ENCODE peak calls at places on chromosomes 12 and 14, in eight cellular contexts. S is astrocyte of the spinal cord, M is GM12865, V is breast epithelium, P is stomach, Q is AG09309, Z is dorsolateral prefrontal cortex, J is epithelial cell of proximal tubule. I is an unnamed sample.

GRCh38 chr12:116352315-116352835 is 74.9 kb upstream of the MED13L start:
- DNase-seq in S (no peak), M (no peak), V (no peak), P (no peak), Q (no peak), Z (no peak), J (no peak), I (no peak)

GRCh38 chr14:106268013-106268727 is 741.8 kb downstream of the TMEM121 start:
- DNase-seq in S (no peak), M (peak; percentile 47), V (no peak), P (peak; percentile 55), Q (no peak), Z (no peak), J (no peak), I (no peak)

GRCh38 chr14:24694680-24695079 is 60.7 kb upstream of the GZMB start:
- DNase-seq in S (no peak), M (no peak), V (no peak), P (no peak), Q (no peak), Z (no peak), J (no peak), I (no peak)

GRCh38 chr14:55536208-55536708 is 43.7 kb upstream of the KTN1 start:
- DNase-seq in S (no peak), M (peak; percentile 22), V (no peak), P (no peak), Q (no peak), Z (no peak), J (no peak), I (no peak)

GRCh38 chr12:85445060-85445938 is 165.3 kb downstream of the ALX1 start:
- DNase-seq in S (no peak), M (no peak), V (no peak), P (no peak), Q (no peak), Z (no peak), J (peak; percentile 59), I (no peak)

GRCh38 chr14:75279739-75280447 is 1.3 kb downstream of the FOS start:
- DNase-seq in S (peak; percentile 34), M (no peak), V (no peak), P (no peak), Q (no peak), Z (no peak), J (no peak), I (no peak)

GRCh38 chr14:55433880-55434804 is 6.3 kb downstream of the TBPL2 start:
- DNase-seq in S (no peak), M (no peak), V (no peak), P (no peak), Q (no peak), Z (no peak), J (no peak), I (no peak)

GRCh38 chr12:57518920-57519757 is 1.2 kb downstream of the DDIT3 start:
- DNase-seq in S (peak; percentile 25), M (no peak), V (no peak), P (peak; percentile 43), Q (no peak), Z (no peak), J (no peak), I (no peak)

GRCh38 chr12:115973968-115974765 is 303.3 kb downstream of the MED13L start:
- DNase-seq in S (no peak), M (no peak), V (no peak), P (no peak), Q (no peak), Z (no peak), J (no peak), I (no peak)

GRCh38 chr14:95460647-95461478 is 55.6 kb downstream of the SYNE3 start:
- DNase-seq in S (peak; percentile 69), M (no peak), V (no peak), P (no peak), Q (peak; percentile 52), Z (peak; percentile 84), J (no peak), I (no peak)

GRCh38 chr12:95533985-95534384 is 17.3 kb downstream of the USP44 start:
- DNase-seq in S (no peak), M (no peak), V (no peak), P (no peak), Q (no peak), Z (no peak), J (no peak), I (no peak)

GRCh38 chr14:68596701-68597100 is 196.2 kb downstream of the ZFP36L1 start:
- DNase-seq in S (no peak), M (no peak), V (no peak), P (no peak), Q (no peak), Z (no peak), J (no peak), I (no peak)

GRCh38 chr14:68599896-68600620 is 192.8 kb downstream of the ZFP36L1 start:
- DNase-seq in S (no peak), M (no peak), V (no peak), P (no peak), Q (no peak), Z (no peak), J (no peak), I (no peak)

GRCh38 chr14:68598089-68598488 is 194.8 kb downstream of the ZFP36L1 start:
- DNase-seq in S (no peak), M (no peak), V (no peak), P (no peak), Q (no peak), Z (no peak), J (no peak), I (no peak)

GRCh38 chr14:68596211-68596610 is 196.7 kb downstream of the ZFP36L1 start:
- DNase-seq in S (no peak), M (no peak), V (no peak), P (no peak), Q (no peak), Z (no peak), J (no peak), I (no peak)

DNA sequence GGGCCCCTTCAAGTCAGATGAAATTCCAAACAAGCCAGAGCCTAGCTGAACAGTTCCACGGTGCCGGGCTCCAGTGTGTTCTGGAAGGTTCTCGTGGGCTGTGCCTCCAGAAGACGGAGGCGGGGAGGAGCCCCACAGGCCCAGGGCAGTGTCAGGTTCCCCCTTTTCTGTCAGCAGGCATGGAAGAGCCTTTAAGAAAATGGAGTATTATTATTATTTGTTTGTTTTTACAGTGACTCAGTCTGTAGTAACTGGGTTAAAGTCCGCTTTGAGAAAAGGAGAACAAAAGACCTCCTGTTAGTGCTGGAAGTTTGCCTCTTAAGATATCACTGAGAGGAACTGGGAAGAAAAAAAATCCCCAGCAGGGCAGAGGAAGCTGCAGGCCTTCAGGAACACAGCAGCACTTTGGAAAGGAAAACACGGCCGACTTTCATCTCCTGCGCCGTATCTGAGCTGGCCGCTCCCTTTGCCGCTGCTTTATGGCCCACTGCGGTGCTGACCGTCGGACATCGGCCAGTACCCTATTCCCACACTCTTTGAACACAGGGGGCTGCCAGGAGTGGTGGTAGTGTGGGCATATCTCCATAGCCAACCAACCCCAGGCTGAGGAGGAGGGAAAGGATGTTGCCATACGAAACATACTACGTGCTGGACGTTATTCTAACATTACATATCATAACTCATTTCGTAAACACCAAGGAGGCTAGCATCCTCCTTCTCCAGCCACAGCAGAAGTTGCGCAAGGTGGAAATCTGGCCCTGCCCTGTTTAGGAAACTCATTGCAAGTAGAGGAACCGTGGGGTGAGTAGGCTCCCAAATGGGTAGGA is 194.0 kb downstream of the ZFP36L1 start:
- DNase-seq in S (peak; percentile 98), M (no peak), V (no peak), P (peak; percentile 80), Q (peak; percentile 37), Z (no peak), J (peak; percentile 73), I (peak; percentile 64)
- TF ChIP-seq CTCF in S (no peak), M (no peak), V (no peak), P (no peak), Q (no peak), Z (no peak), J (no peak), I (no peak)

DNA sequence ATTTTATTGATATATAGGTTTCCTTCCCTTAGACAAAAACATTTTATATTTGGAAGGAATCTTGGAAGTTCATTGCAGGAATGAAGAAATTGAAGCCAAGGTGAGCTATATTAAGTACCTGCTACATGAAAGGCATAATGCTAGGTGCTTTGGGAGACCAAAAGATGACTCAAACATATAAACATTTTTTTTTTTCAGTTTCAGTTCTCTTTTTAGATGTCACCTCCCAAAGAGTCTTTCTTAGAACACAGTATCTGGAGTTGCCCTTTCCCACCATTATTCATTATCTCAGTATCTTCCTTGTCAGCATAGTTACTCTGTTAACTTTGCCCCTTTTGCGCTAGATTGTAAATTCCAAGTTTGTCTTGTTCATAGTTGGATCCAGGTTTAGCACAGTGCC is 1.1 kb downstream of the LIN52 start:
- DNase-seq in S (no peak), M (peak; percentile 72), V (no peak), P (no peak), Q (no peak), Z (no peak), J (no peak), I (no peak)
- TF ChIP-seq CTCF in S (no peak), M (no peak), V (no peak), P (no peak), Q (no peak), Z (no peak), J (no peak), I (no peak)

DNA sequence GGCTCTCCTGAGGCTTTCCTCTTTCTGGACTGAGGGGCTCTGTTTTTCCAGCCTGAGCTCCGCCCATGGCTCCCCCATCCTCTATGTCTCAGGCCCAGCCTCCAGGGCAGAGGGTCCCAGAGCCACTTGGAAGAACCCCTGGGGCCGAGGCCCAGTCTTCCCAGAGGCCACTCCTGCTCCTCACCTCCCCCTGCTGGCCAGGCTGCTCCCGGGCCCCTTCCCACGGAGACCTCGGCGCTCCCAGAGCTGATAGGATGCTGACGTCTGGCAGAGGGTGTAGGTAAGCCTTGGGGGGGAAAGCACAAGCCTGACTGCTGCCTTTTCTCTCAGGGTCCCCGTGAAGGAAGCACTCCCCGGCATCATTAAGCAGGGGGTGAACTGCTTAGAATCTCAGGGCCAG is 51.4 kb downstream of the ERH start:
- DNase-seq in S (no peak), M (no peak), V (no peak), P (peak; percentile 48), Q (no peak), Z (no peak), J (no peak), I (no peak)
- TF ChIP-seq CTCF in S (peak; percentile 82), M (peak; percentile 39), V (no peak), P (peak; percentile 32), Q (peak; percentile 72), Z (no peak), J (peak; percentile 73), I (peak; percentile 73)

GRCh38 chr12:50988051-50988450 is 35.7 kb downstream of the HIGD1C start:
- DNase-seq in S (no peak), M (no peak), V (no peak), P (no peak), Q (no peak), Z (no peak), J (no peak), I (no peak)

GRCh38 chr12:50984899-50985298 is 32.6 kb downstream of the HIGD1C start:
- DNase-seq in S (peak; percentile 29), M (no peak), V (no peak), P (no peak), Q (no peak), Z (no peak), J (no peak), I (no peak)

GRCh38 chr12:50988871-50989270 is 36.5 kb downstream of the HIGD1C start:
- DNase-seq in S (no peak), M (no peak), V (no peak), P (no peak), Q (no peak), Z (no peak), J (no peak), I (no peak)

GRCh38 chr12:50986961-50987737 is 34.8 kb downstream of the HIGD1C start:
- DNase-seq in S (peak; percentile 64), M (peak; percentile 62), V (no peak), P (peak; percentile 49), Q (no peak), Z (peak; percentile 23), J (no peak), I (peak; percentile 32)

GRCh38 chr12:50985322-50985721 is 33.0 kb downstream of the HIGD1C start:
- DNase-seq in S (peak; percentile 54), M (no peak), V (no peak), P (no peak), Q (peak; percentile 53), Z (no peak), J (peak; percentile 56), I (peak; percentile 35)
- TF ChIP-seq CTCF in S (no peak), M (no peak), V (no peak), P (no peak), Q (no peak), Z (no peak), J (no peak), I (no peak)